ENCODE peak calls at places on chromosomes 13 and 19, in seven cellular contexts. One of them, this sample, is unnamed. For H3K4me1, the result is how much of the 10 kb centered on the place peaks cover.

GRCh38 chr19:1401138-1401888 is at the start of gene GAMT:
- DNase-seq in tibial nerve: no peak
- DNase-seq in ascending aorta: no peak
- DNase-seq in gastrocnemius medialis: no peak
- DNase-seq in cardiac muscle cell: peak
- DNase-seq in adrenal gland: no peak
- DNase-seq in mucosa of descending colon: no peak
- DNase-seq in this sample: no peak

GRCh38 chr19:38617764-38618589 is at the start of gene MAP4K1:
- DNase-seq in tibial nerve: no peak
- DNase-seq in ascending aorta: peak
- DNase-seq in gastrocnemius medialis: no peak
- DNase-seq in cardiac muscle cell: no peak
- DNase-seq in adrenal gland: no peak
- DNase-seq in mucosa of descending colon: peak
- DNase-seq in this sample: no peak

GRCh38 chr13:30715837-30716236 is 19.5 kb upstream of the ALOX5AP start:
- DNase-seq in tibial nerve: no peak
- DNase-seq in ascending aorta: peak
- DNase-seq in gastrocnemius medialis: no peak
- DNase-seq in cardiac muscle cell: no peak
- DNase-seq in adrenal gland: no peak
- DNase-seq in mucosa of descending colon: no peak
- DNase-seq in this sample: no peak

GRCh38 chr19:16018106-16018755 is 58.1 kb upstream of the TPM4 start:
- DNase-seq in tibial nerve: no peak
- DNase-seq in ascending aorta: no peak
- DNase-seq in gastrocnemius medialis: no peak
- DNase-seq in cardiac muscle cell: no peak
- DNase-seq in adrenal gland: no peak
- DNase-seq in mucosa of descending colon: no peak
- DNase-seq in this sample: no peak

GRCh38 chr19:17414097-17414496 is 5.8 kb upstream of the MVB12A start:
- DNase-seq in tibial nerve: no peak
- DNase-seq in ascending aorta: no peak
- DNase-seq in gastrocnemius medialis: no peak
- DNase-seq in cardiac muscle cell: no peak
- DNase-seq in adrenal gland: no peak
- DNase-seq in mucosa of descending colon: no peak
- DNase-seq in this sample: no peak

GRCh38 chr19:32471095-32471494 is 65.5 kb downstream of the DPY19L3 start:
- DNase-seq in tibial nerve: no peak
- DNase-seq in ascending aorta: no peak
- DNase-seq in gastrocnemius medialis: no peak
- DNase-seq in cardiac muscle cell: no peak
- DNase-seq in adrenal gland: peak
- DNase-seq in mucosa of descending colon: no peak
- DNase-seq in this sample: no peak

GRCh38 chr19:18677156-18677555 is 6.3 kb upstream of the CRTC1 start:
- DNase-seq in tibial nerve: no peak
- DNase-seq in ascending aorta: no peak
- DNase-seq in gastrocnemius medialis: no peak
- DNase-seq in cardiac muscle cell: no peak
- DNase-seq in adrenal gland: no peak
- DNase-seq in mucosa of descending colon: no peak
- DNase-seq in this sample: no peak

GRCh38 chr19:39602224-39602623 is at the start of gene LGALS13:
- DNase-seq in tibial nerve: no peak
- DNase-seq in ascending aorta: no peak
- DNase-seq in gastrocnemius medialis: no peak
- DNase-seq in cardiac muscle cell: no peak
- DNase-seq in adrenal gland: no peak
- DNase-seq in mucosa of descending colon: no peak
- DNase-seq in this sample: no peak

GRCh38 chr13:50030315-50030714 is 15.1 kb downstream of the KCNRG start:
- DNase-seq in tibial nerve: no peak
- DNase-seq in ascending aorta: no peak
- DNase-seq in gastrocnemius medialis: no peak
- DNase-seq in cardiac muscle cell: no peak
- DNase-seq in adrenal gland: no peak
- DNase-seq in mucosa of descending colon: no peak
- DNase-seq in this sample: no peak

GRCh38 chr13:98858206-98858605 is 105.7 kb upstream of the SLC15A1 start:
- DNase-seq in tibial nerve: no peak
- DNase-seq in ascending aorta: no peak
- DNase-seq in gastrocnemius medialis: no peak
- DNase-seq in cardiac muscle cell: no peak
- DNase-seq in adrenal gland: no peak
- DNase-seq in mucosa of descending colon: no peak
- DNase-seq in this sample: no peak

GRCh38 chr13:96821381-96821780 is 172.9 kb downstream of the OXGR1 start:
- DNase-seq in tibial nerve: no peak
- DNase-seq in ascending aorta: no peak
- DNase-seq in gastrocnemius medialis: no peak
- DNase-seq in cardiac muscle cell: no peak
- DNase-seq in adrenal gland: no peak
- DNase-seq in mucosa of descending colon: no peak
- DNase-seq in this sample: no peak

GRCh38 chr19:611506-611869 is 21.8 kb downstream of the HCN2 start:
- DNase-seq in tibial nerve: no peak
- DNase-seq in ascending aorta: no peak
- DNase-seq in gastrocnemius medialis: no peak
- DNase-seq in cardiac muscle cell: no peak
- DNase-seq in adrenal gland: no peak
- DNase-seq in mucosa of descending colon: no peak
- DNase-seq in this sample: no peak

GRCh38 chr19:15379996-15380647 is 535 bp upstream of the AKAP8 start:
- DNase-seq in tibial nerve: no peak
- DNase-seq in ascending aorta: peak
- DNase-seq in gastrocnemius medialis: no peak
- DNase-seq in cardiac muscle cell: peak
- DNase-seq in adrenal gland: peak
- DNase-seq in mucosa of descending colon: peak
- DNase-seq in this sample: no peak

GRCh38 chr13:79312456-79312855 is 93.6 kb downstream of the RBM26 start:
- DNase-seq in tibial nerve: no peak
- DNase-seq in ascending aorta: no peak
- DNase-seq in gastrocnemius medialis: no peak
- DNase-seq in cardiac muscle cell: no peak
- DNase-seq in adrenal gland: no peak
- DNase-seq in mucosa of descending colon: no peak
- DNase-seq in this sample: no peak

GRCh38 chr19:39946532-39946931 is 12.1 kb upstream of the FCGBP start:
- DNase-seq in tibial nerve: no peak
- DNase-seq in ascending aorta: no peak
- DNase-seq in gastrocnemius medialis: no peak
- DNase-seq in cardiac muscle cell: no peak
- DNase-seq in adrenal gland: no peak
- DNase-seq in mucosa of descending colon: no peak
- DNase-seq in this sample: no peak

GRCh38 chr13:21549633-21550032 is 54.3 kb downstream of the MICU2 start:
- DNase-seq in tibial nerve: no peak
- DNase-seq in ascending aorta: no peak
- DNase-seq in gastrocnemius medialis: no peak
- DNase-seq in cardiac muscle cell: no peak
- DNase-seq in adrenal gland: no peak
- DNase-seq in mucosa of descending colon: no peak
- DNase-seq in this sample: no peak

GRCh38 chr19:51607077-51607476 is 23.1 kb downstream of the SIGLEC5 start:
- DNase-seq in tibial nerve: no peak
- DNase-seq in ascending aorta: no peak
- DNase-seq in gastrocnemius medialis: no peak
- DNase-seq in cardiac muscle cell: no peak
- DNase-seq in adrenal gland: no peak
- DNase-seq in mucosa of descending colon: no peak
- DNase-seq in this sample: no peak

GRCh38 chr19:33260628-33261418 is 35.2 kb upstream of the SLC7A10 start:
- DNase-seq in tibial nerve: peak
- DNase-seq in ascending aorta: no peak
- DNase-seq in gastrocnemius medialis: no peak
- DNase-seq in cardiac muscle cell: no peak
- DNase-seq in adrenal gland: no peak
- DNase-seq in mucosa of descending colon: no peak
- DNase-seq in this sample: no peak

GRCh38 chr19:2461751-2462634 is 5.2 kb upstream of the LMNB2 start:
- DNase-seq in tibial nerve: no peak
- DNase-seq in ascending aorta: no peak
- DNase-seq in gastrocnemius medialis: no peak
- DNase-seq in cardiac muscle cell: peak
- DNase-seq in adrenal gland: peak
- DNase-seq in mucosa of descending colon: peak
- DNase-seq in this sample: no peak

GRCh38 chr19:20351244-20351643 is 184.2 kb downstream of the ZNF486 start:
- DNase-seq in tibial nerve: no peak
- DNase-seq in ascending aorta: no peak
- DNase-seq in gastrocnemius medialis: no peak
- DNase-seq in cardiac muscle cell: no peak
- DNase-seq in adrenal gland: no peak
- DNase-seq in mucosa of descending colon: no peak
- DNase-seq in this sample: no peak

GRCh38 chr13:33126909-33127607 is 110.8 kb downstream of the KL start:
- DNase-seq in tibial nerve: no peak
- DNase-seq in ascending aorta: peak
- DNase-seq in gastrocnemius medialis: peak
- DNase-seq in cardiac muscle cell: no peak
- DNase-seq in adrenal gland: no peak
- DNase-seq in mucosa of descending colon: peak
- DNase-seq in this sample: no peak
- H3K4me1 ChIP-seq in tibial nerve: half or more
- H3K4me1 ChIP-seq in ascending aorta: under half
- H3K4me1 ChIP-seq in gastrocnemius medialis: half or more
- H3K4me1 ChIP-seq in cardiac muscle cell: under half
- H3K4me1 ChIP-seq in adrenal gland: under half
- H3K4me1 ChIP-seq in mucosa of descending colon: under half
- H3K4me1 ChIP-seq in this sample: under half

DNA sequence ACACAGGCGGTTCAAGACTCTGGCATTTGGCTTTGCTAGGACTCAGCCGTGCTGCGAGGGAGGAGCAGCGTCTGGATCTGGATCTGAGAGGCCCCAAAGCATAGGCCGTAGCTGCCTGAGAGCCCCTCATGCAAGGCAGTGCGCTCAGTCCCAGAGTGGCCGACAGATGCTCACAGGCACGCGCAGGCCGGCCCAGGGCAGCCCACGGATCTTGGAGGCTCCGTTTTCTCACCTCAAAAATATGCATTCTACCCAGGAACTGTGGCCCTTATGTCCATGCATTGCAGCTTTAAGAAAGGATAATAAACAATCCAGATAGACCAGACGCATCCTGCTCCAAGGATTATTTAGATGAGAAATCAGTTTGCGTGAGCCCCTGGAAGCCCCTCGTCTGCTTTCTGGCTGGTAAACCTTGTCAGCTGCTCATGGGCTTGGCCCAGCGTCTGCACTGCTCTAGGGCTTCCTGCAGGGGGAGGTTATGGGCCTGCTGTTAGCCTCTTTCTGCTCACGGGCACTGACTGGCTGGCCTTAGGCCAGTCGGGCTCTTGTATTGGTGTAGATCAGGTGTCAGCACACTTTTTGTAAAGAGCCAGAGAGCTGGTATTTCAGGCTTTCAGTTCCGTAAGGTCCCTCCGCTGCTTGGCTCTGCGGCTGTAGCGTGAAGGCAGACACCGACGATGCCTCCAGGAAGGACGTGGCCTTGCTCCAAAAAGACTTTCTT is 24.2 kb downstream of the TEX29 start:
- DNase-seq in tibial nerve: no peak
- DNase-seq in ascending aorta: no peak
- DNase-seq in gastrocnemius medialis: peak
- DNase-seq in cardiac muscle cell: peak
- DNase-seq in adrenal gland: no peak
- DNase-seq in mucosa of descending colon: no peak
- DNase-seq in this sample: no peak
- TF ChIP-seq CTCF in tibial nerve: no peak
- TF ChIP-seq CTCF in ascending aorta: no peak
- TF ChIP-seq CTCF in gastrocnemius medialis: peak
- TF ChIP-seq CTCF in cardiac muscle cell: peak
- TF ChIP-seq CTCF in adrenal gland: no peak
- TF ChIP-seq CTCF in mucosa of descending colon: no peak
- TF ChIP-seq CTCF in this sample: no peak

GRCh38 chr19:49469828-49470614 is 4.0 kb upstream of the FLT3LG start:
- DNase-seq in tibial nerve: no peak
- DNase-seq in ascending aorta: no peak
- DNase-seq in gastrocnemius medialis: no peak
- DNase-seq in cardiac muscle cell: no peak
- DNase-seq in adrenal gland: no peak
- DNase-seq in mucosa of descending colon: peak
- DNase-seq in this sample: no peak

GRCh38 chr19:49465371-49465770 is 8.6 kb upstream of the FLT3LG start:
- DNase-seq in tibial nerve: no peak
- DNase-seq in ascending aorta: no peak
- DNase-seq in gastrocnemius medialis: no peak
- DNase-seq in cardiac muscle cell: no peak
- DNase-seq in adrenal gland: no peak
- DNase-seq in mucosa of descending colon: no peak
- DNase-seq in this sample: no peak

GRCh38 chr19:49470615-49470978 is 3.4 kb upstream of the FLT3LG start:
- DNase-seq in tibial nerve: no peak
- DNase-seq in ascending aorta: no peak
- DNase-seq in gastrocnemius medialis: no peak
- DNase-seq in cardiac muscle cell: no peak
- DNase-seq in adrenal gland: no peak
- DNase-seq in mucosa of descending colon: no peak
- DNase-seq in this sample: no peak

GRCh38 chr19:49468746-49469447 is 5.1 kb upstream of the FLT3LG start:
- DNase-seq in tibial nerve: peak
- DNase-seq in ascending aorta: peak
- DNase-seq in gastrocnemius medialis: peak
- DNase-seq in cardiac muscle cell: peak
- DNase-seq in adrenal gland: no peak
- DNase-seq in mucosa of descending colon: peak
- DNase-seq in this sample: peak

GRCh38 chr19:49468199-49468598 is 5.8 kb upstream of the FLT3LG start:
- DNase-seq in tibial nerve: no peak
- DNase-seq in ascending aorta: no peak
- DNase-seq in gastrocnemius medialis: no peak
- DNase-seq in cardiac muscle cell: no peak
- DNase-seq in adrenal gland: no peak
- DNase-seq in mucosa of descending colon: no peak
- DNase-seq in this sample: no peak
- H3K4me1 ChIP-seq in tibial nerve: under half
- H3K4me1 ChIP-seq in ascending aorta: under half
- H3K4me1 ChIP-seq in gastrocnemius medialis: under half
- H3K4me1 ChIP-seq in cardiac muscle cell: under half
- H3K4me1 ChIP-seq in adrenal gland: under half
- H3K4me1 ChIP-seq in mucosa of descending colon: under half
- H3K4me1 ChIP-seq in this sample: under half

DNA sequence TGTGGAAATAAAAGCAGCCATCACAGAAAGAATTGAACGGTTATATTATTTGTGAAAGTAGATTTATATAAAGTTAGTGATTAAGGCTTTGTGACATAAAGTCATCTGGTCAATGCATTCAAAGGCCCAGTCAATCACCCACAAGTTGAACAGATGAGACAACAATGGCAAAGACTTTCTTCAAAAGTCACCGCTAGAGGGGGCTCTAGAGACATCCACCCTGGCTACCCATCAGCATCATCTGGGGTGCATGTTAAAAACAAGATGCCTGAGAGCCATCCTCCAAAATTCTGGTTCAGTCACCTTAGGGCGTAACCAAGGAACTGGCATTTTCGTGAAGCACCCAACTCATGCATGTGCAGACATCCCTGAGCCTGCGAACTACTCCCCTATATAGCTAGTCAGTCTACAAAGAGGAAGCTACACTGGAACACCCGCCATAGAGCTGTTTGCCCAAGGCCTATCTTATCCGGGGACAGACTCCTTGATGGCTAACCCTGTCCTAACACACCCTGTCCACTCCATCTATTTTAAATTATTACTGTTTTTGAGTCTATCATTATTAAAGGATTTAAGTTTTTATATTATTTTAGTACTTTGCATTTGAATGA is 970.5 kb downstream of the UQCRFS1 start:
- DNase-seq in tibial nerve: peak
- DNase-seq in ascending aorta: no peak
- DNase-seq in gastrocnemius medialis: no peak
- DNase-seq in cardiac muscle cell: peak
- DNase-seq in adrenal gland: no peak
- DNase-seq in mucosa of descending colon: no peak
- DNase-seq in this sample: no peak
- TF ChIP-seq CTCF in tibial nerve: peak
- TF ChIP-seq CTCF in ascending aorta: no peak
- TF ChIP-seq CTCF in gastrocnemius medialis: no peak
- TF ChIP-seq CTCF in cardiac muscle cell: peak
- TF ChIP-seq CTCF in adrenal gland: peak
- TF ChIP-seq CTCF in mucosa of descending colon: no peak
- TF ChIP-seq CTCF in this sample: no peak